ENCODE peak calls at places on chromosome 11, in four cellular contexts. R is DND-41, Z is fibroblast of lung, F is cardiac fibroblast. L is an unnamed sample.

GRCh38 chr11:1327064-1327460 is 17.6 kb upstream of the TOLLIP start:
- DNase-seq in R (no peak), Z (no peak), F (peak), L (no peak)

GRCh38 chr11:56855217-56855616 is 106.7 kb upstream of the OR9G4 start:
- DNase-seq in R (no peak), Z (no peak), F (no peak), L (no peak)

GRCh38 chr11:106391771-106392412 is 314.4 kb downstream of the AASDHPPT start:
- DNase-seq in R (no peak), Z (peak), F (peak), L (no peak)

GRCh38 chr11:65853249-65853979 is 4.6 kb downstream of the CFL1 start:
- DNase-seq in R (peak), Z (no peak), F (no peak), L (peak)

GRCh38 chr11:65215441-65216076 is 33.8 kb downstream of the CAPN1 start:
- DNase-seq in R (no peak), Z (no peak), F (no peak), L (no peak)

GRCh38 chr11:102798012-102798746 is at the start of gene MMP1:
- DNase-seq in R (no peak), Z (peak), F (peak), L (no peak)

GRCh38 chr11:109696191-109696897 is 274.4 kb downstream of the C11orf87 start:
- DNase-seq in R (no peak), Z (peak), F (peak), L (no peak)

GRCh38 chr11:17314232-17314547 is 37.4 kb upstream of the NCR3LG1 start:
- DNase-seq in R (no peak), Z (peak), F (peak), L (no peak)

GRCh38 chr11:79414644-79415317 is 26.0 kb downstream of the TENM4 start:
- DNase-seq in R (no peak), Z (peak), F (peak), L (no peak)

GRCh38 chr11:77170107-77170506 is 42.1 kb downstream of the MYO7A start:
- DNase-seq in R (no peak), Z (no peak), F (no peak), L (no peak)

GRCh38 chr11:469684-470667 is 19.9 kb downstream of the PTDSS2 start:
- DNase-seq in R (no peak), Z (peak), F (peak), L (no peak)

GRCh38 chr11:117535201-117535869 is 207.7 kb downstream of the CEP164 start:
- DNase-seq in R (no peak), Z (no peak), F (no peak), L (no peak)

GRCh38 chr11:57530215-57530595 is 349 bp downstream of the TIMM10 start:
- DNase-seq in R (no peak), Z (no peak), F (no peak), L (peak)

GRCh38 chr11:57758174-57758573 is 3.4 kb upstream of the CTNND1 start:
- DNase-seq in R (no peak), Z (no peak), F (no peak), L (no peak)

GRCh38 chr11:86696004-86696403 is 23.6 kb upstream of the ME3 start:
- DNase-seq in R (no peak), Z (peak), F (peak), L (no peak)

GRCh38 chr11:2211113-2211971 is 39.7 kb upstream of the TH start:
- DNase-seq in R (no peak), Z (no peak), F (no peak), L (no peak)

GRCh38 chr11:116887909-116888556 is 50.6 kb upstream of the APOA1 start:
- DNase-seq in R (no peak), Z (peak), F (peak), L (no peak)

GRCh38 chr11:45839204-45839603 is 8.1 kb upstream of the CRY2 start:
- DNase-seq in R (no peak), Z (no peak), F (no peak), L (no peak)

GRCh38 chr11:47765086-47765485 is 2.1 kb downstream of the FNBP4 start:
- DNase-seq in R (no peak), Z (peak), F (no peak), L (peak)

GRCh38 chr11:42958635-42959034 is 353.2 kb upstream of the API5 start:
- DNase-seq in R (no peak), Z (no peak), F (no peak), L (no peak)

GRCh38 chr11:42957831-42958230 is 354.0 kb upstream of the API5 start:
- DNase-seq in R (no peak), Z (no peak), F (no peak), L (no peak)

GRCh38 chr11:42960521-42961088 is 351.2 kb upstream of the API5 start:
- DNase-seq in R (no peak), Z (no peak), F (no peak), L (no peak)
- H3K4me3 ChIP-seq in R (no peak), Z (no peak), F (no peak), L (no peak)

DNA sequence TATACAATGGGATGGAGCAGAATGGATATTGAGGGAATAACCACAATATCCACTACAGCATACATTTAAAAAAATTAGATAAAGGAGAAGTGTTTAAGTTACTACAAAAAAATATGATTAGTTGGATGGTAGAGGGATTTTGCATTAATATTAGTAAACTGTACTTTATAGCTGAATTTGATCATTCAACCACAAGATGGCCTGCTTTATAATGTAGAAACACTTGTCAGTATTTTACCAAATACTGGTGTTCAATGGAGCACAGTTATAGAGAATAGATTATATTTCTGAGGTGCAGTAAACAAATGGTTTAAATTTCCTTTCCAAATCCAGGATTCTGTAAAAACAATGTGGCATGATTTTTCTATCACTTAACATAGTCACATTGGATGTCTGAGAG is 818.8 kb upstream of the CHORDC1 start:
- DNase-seq in R (no peak), Z (no peak), F (no peak), L (no peak)
- TF ChIP-seq CTCF in R (no peak), Z (no peak), F (no peak), L (no peak)

GRCh38 chr11:68505596-68505995 is 45.0 kb downstream of the PPP6R3 start:
- DNase-seq in R (no peak), Z (peak), F (peak), L (no peak)

GRCh38 chr11:68503281-68503687 is 42.7 kb downstream of the PPP6R3 start:
- DNase-seq in R (no peak), Z (no peak), F (peak), L (no peak)

GRCh38 chr11:68503792-68504191 is 43.2 kb downstream of the PPP6R3 start:
- DNase-seq in R (no peak), Z (no peak), F (no peak), L (no peak)

GRCh38 chr11:68506908-68507307 is 46.4 kb downstream of the PPP6R3 start:
- DNase-seq in R (no peak), Z (no peak), F (no peak), L (no peak)

GRCh38 chr11:68504432-68505066 is 44.0 kb downstream of the PPP6R3 start:
- DNase-seq in R (no peak), Z (no peak), F (no peak), L (no peak)
- H3K4me3 ChIP-seq in R (no peak), Z (no peak), F (no peak), L (no peak)

DNA sequence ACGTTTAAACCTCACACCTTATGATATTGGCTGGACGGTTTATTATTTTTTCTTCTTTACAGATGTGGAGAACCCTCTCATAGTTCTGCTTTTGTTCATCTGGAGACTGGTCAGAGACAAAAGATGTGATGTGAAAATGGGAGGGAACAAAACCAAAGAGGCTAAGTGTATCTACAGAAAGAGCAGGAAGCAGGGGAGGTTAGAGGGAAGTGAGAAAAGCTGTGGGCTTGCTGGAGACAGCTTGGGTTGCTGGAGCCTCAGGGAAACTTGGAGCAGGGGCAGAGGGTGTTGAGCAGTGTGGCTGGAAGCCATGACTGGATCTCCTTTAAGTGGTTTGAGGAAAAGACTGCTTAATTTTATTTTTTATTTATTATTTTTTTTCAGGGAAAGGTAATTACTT is 79.0 kb upstream of the SNX19 start:
- DNase-seq in R (no peak), Z (no peak), F (no peak), L (peak)
- TF ChIP-seq CTCF in R (no peak), Z (no peak), F (no peak), L (no peak)

GRCh38 chr11:72589802-72590761 is 84.1 kb downstream of the PDE2A start:
- DNase-seq in R (no peak), Z (peak), F (peak), L (peak)
- H3K4me3 ChIP-seq in R (no peak), Z (no peak), F (no peak), L (no peak)

GRCh38 chr11:10298342-10298741 is 4.3 kb upstream of the SBF2 start:
- DNase-seq in R (peak), Z (peak), F (peak), L (peak)
- TF ChIP-seq CTCF in R (peak), Z (peak), F (peak), L (peak)